ENCODE peak calls at places on chromosomes 2 and 18, in seven cellular contexts. X is B cell, G is AG10803, T is astrocyte of the cerebellum, B is WTC11, H is astrocyte, A is pancreas. Y is an unnamed sample.

GRCh38 chr18:54129448-54130134 is 94.9 kb downstream of the MBD2 start:
- DNase-seq in X (no peak), G (peak; percentile 64), T (no peak), B (no peak), H (no peak), A (no peak), Y (no peak)

GRCh38 chr2:82182270-82182669 is 1877.7 kb upstream of the LRRTM1 start:
- DNase-seq in X (no peak), G (no peak), T (no peak), B (no peak), H (no peak), A (no peak), Y (no peak)

GRCh38 chr2:8575011-8575750 is 106.7 kb upstream of the ID2 start:
- DNase-seq in X (no peak), G (peak; percentile 27), T (no peak), B (no peak), H (peak; percentile 20), A (peak; percentile 22), Y (no peak)

GRCh38 chr18:25097119-25098114 is 254.5 kb downstream of the ZNF521 start:
- DNase-seq in X (no peak), G (no peak), T (peak; percentile 28), B (no peak), H (peak; percentile 37), A (no peak), Y (no peak)

GRCh38 chr2:71129891-71130324 is at the start of gene MCEE:
- DNase-seq in X (peak; percentile 86), G (peak; percentile 81), T (peak; percentile 60), B (peak; percentile 89), H (peak; percentile 70), A (peak; percentile 91), Y (peak; percentile 95)

GRCh38 chr2:64426191-64426952 is 27.6 kb upstream of the LGALSL start:
- DNase-seq in X (no peak), G (no peak), T (no peak), B (no peak), H (peak; percentile 58), A (no peak), Y (no peak)

GRCh38 chr2:70983506-70984227 is 5.2 kb downstream of the ANKRD53 start:
- DNase-seq in X (no peak), G (no peak), T (no peak), B (no peak), H (no peak), A (peak; percentile 7), Y (peak; percentile 37)

GRCh38 chr2:227717687-227718567 is at the start of gene SLC19A3:
- DNase-seq in X (no peak), G (peak; percentile 68), T (peak; percentile 80), B (peak; percentile 91), H (peak; percentile 75), A (peak; percentile 70), Y (peak; percentile 93)

GRCh38 chr2:9112079-9112721 is 94.4 kb upstream of the ASAP2 start:
- DNase-seq in X (no peak), G (peak; percentile 83), T (peak; percentile 65), B (no peak), H (peak; percentile 91), A (no peak), Y (no peak)

GRCh38 chr18:63063171-63063570 is 256.4 kb downstream of the BCL2 start:
- DNase-seq in X (no peak), G (peak; percentile 66), T (no peak), B (no peak), H (peak; percentile 40), A (no peak), Y (no peak)

GRCh38 chr2:15622214-15622613 is 30.5 kb downstream of the DDX1 start:
- DNase-seq in X (no peak), G (no peak), T (no peak), B (no peak), H (no peak), A (no peak), Y (no peak)

GRCh38 chr2:171793691-171794678 is 100.1 kb downstream of the SLC25A12 start:
- DNase-seq in X (no peak), G (peak; percentile 53), T (peak; percentile 39), B (no peak), H (peak; percentile 43), A (no peak), Y (no peak)

GRCh38 chr2:77512521-77512920 is 9.7 kb downstream of the LRRTM4 start:
- DNase-seq in X (no peak), G (no peak), T (peak; percentile 15), B (no peak), H (peak; percentile 2), A (no peak), Y (no peak)

GRCh38 chr2:75596784-75597183 is 36.0 kb upstream of the EVA1A start:
- DNase-seq in X (no peak), G (no peak), T (no peak), B (no peak), H (peak; percentile 62), A (no peak), Y (no peak)

GRCh38 chr2:503288-503999 is 173.8 kb downstream of the TMEM18 start:
- DNase-seq in X (no peak), G (no peak), T (no peak), B (no peak), H (no peak), A (no peak), Y (peak; percentile 62)

DNA sequence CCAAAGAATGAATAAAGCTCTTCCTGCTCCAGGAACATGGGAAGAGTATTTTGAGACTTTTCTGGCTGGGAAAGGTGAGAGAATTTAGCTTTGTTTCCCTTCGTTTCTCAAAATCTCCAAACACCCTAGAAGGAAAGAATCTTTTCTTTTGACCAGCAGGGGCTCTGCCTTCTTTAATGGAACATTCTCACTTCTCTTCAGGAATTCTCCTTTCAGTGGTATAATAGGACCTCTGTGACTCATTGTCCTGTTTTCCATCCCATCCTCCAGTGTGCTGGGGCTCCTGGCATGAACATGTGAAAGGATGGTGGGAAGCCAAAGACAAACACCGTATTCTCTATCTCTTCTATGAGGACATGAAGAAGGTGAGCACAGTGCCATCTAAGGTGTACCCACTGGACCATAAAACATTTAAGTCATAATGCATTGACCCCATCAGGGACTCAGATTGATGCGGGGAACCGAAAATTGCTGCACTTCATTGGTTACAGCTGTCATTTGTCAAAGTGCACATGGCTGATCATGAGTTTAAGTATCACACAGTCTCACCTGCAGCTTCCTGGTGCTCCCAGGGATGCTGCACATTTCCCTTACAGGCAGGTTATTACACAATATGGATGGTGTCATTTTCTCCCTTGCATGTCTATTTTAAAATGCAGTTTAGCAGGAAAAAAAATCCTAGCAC is 5.5 kb downstream of the SULT1C4 start:
- DNase-seq in X (no peak), G (no peak), T (no peak), B (no peak), H (no peak), A (no peak), Y (no peak)
- TF ChIP-seq CTCF in X (no peak), G (peak; percentile 12), T (peak; percentile 19), B (no peak), H (peak; percentile 34), A (no peak), Y (no peak)

GRCh38 chr2:21021430-21021829 is 22.4 kb downstream of the APOB start:
- DNase-seq in X (no peak), G (no peak), T (no peak), B (no peak), H (no peak), A (no peak), Y (no peak)
- TF ChIP-seq CTCF in X (no peak), G (no peak), T (no peak), B (no peak), H (no peak), A (no peak), Y (no peak)

GRCh38 chr2:38485734-38486133 is 108.7 kb upstream of the ATL2 start:
- DNase-seq in X (no peak), G (no peak), T (no peak), B (no peak), H (no peak), A (no peak), Y (no peak)
- TF ChIP-seq CTCF in X (no peak), G (no peak), T (no peak), B (no peak), H (no peak), A (no peak), Y (no peak)

GRCh38 chr2:46945671-46946070 is 30.1 kb upstream of the MCFD2 start:
- DNase-seq in X (no peak), G (no peak), T (no peak), B (no peak), H (no peak), A (no peak), Y (no peak)

GRCh38 chr2:46942891-46943626 is 27.5 kb upstream of the MCFD2 start:
- DNase-seq in X (no peak), G (no peak), T (no peak), B (no peak), H (no peak), A (no peak), Y (no peak)

GRCh38 chr2:46943881-46944798 is 28.5 kb upstream of the MCFD2 start:
- DNase-seq in X (peak; percentile 72), G (no peak), T (no peak), B (no peak), H (no peak), A (no peak), Y (no peak)

GRCh38 chr2:46939596-46940359 is 24.2 kb upstream of the MCFD2 start:
- DNase-seq in X (no peak), G (no peak), T (no peak), B (no peak), H (no peak), A (peak; percentile 65), Y (no peak)

GRCh38 chr2:46942143-46942526 is 26.5 kb upstream of the MCFD2 start:
- DNase-seq in X (peak; percentile 83), G (no peak), T (no peak), B (no peak), H (no peak), A (peak; percentile 64), Y (peak; percentile 81)
- TF ChIP-seq CTCF in X (no peak), G (no peak), T (no peak), B (no peak), H (no peak), A (no peak), Y (no peak)

GRCh38 chr2:68155618-68156017 is 2.1 kb upstream of the PNO1 start:
- DNase-seq in X (no peak), G (no peak), T (no peak), B (no peak), H (no peak), A (no peak), Y (no peak)
- TF ChIP-seq CTCF in X (no peak), G (no peak), T (no peak), B (no peak), H (no peak), A (no peak), Y (no peak)

Y was measured in upper lobe of right lung.